ENCODE peak calls at places on chromosomes 4 and X, in six cellular contexts. N, O, V, A, L and Z are unnamed samples. For H3K36me3, the result is how much of the 10 kb centered on the place peaks cover.

GRCh38 chr4:156422576-156422975 is 468.9 kb upstream of the CTSO start:
- DNase-seq in A (no peak), N (no peak), V (no peak), O (no peak), L (no peak), Z (no peak)

GRCh38 chrX:133776072-133776471 is 209.3 kb downstream of the GPC3 start:
- DNase-seq in O (no peak), V (no peak), A (no peak), L (peak), N (peak), Z (no peak)

GRCh38 chr4:146790515-146790914 is 151.8 kb downstream of the POU4F2 start:
- DNase-seq in O (no peak), A (no peak), V (no peak), N (no peak), L (no peak), Z (no peak)

GRCh38 chr4:127249066-127249766 is 383.5 kb upstream of the INTU start:
- DNase-seq in O (no peak), L (no peak), V (no peak), A (no peak), N (no peak), Z (no peak)

GRCh38 chr4:39369301-39369700 is 3.1 kb upstream of the RFC1 start:
- DNase-seq in L (no peak), O (no peak), A (no peak), V (no peak), N (no peak), Z (no peak)

GRCh38 chrX:123924181-123924580 is 37.3 kb upstream of the STAG2 start:
- DNase-seq in O (no peak), N (no peak), L (no peak), A (no peak), V (no peak), Z (no peak)

GRCh38 chr4:180060159-180060889 is 2182.9 kb upstream of the TENM3 start:
- DNase-seq in V (no peak), L (no peak), N (no peak), O (no peak), A (no peak), Z (no peak)

GRCh38 chrX:41526925-41527324 is 79.8 kb downstream of the NYX start:
- DNase-seq in O (no peak), N (no peak), V (no peak), A (no peak), L (no peak), Z (no peak)

GRCh38 chrX:118350715-118351114 is 4.8 kb downstream of the WDR44 start:
- DNase-seq in L (no peak), V (no peak), A (no peak), O (no peak), N (no peak), Z (no peak)

GRCh38 chrX:81377329-81377728 is 175.4 kb downstream of the SH3BGRL start:
- DNase-seq in O (no peak), V (no peak), L (no peak), A (no peak), N (no peak), Z (no peak)

GRCh38 chr4:6962211-6963041 is 52.8 kb downstream of the TBC1D14 start:
- DNase-seq in A (no peak), N (peak), O (no peak), V (no peak), L (no peak), Z (no peak)

GRCh38 chrX:125810856-125811255 is 355.2 kb downstream of the DCAF12L2 start:
- DNase-seq in N (no peak), O (no peak), L (no peak), A (no peak), V (no peak), Z (no peak)

GRCh38 chr4:1682860-1683259 is 1.3 kb downstream of the FAM53A start:
- DNase-seq in V (no peak), L (no peak), O (no peak), N (no peak), A (peak), Z (no peak)

GRCh38 chr4:25509656-25510055 is 132.6 kb downstream of the ANAPC4 start:
- DNase-seq in V (no peak), L (no peak), A (no peak), O (no peak), N (no peak), Z (no peak)

GRCh38 chr4:1012031-1012739 is 759 bp downstream of the FGFRL1 start:
- DNase-seq in V (no peak), L (peak), A (peak), N (peak), O (peak), Z (peak)

GRCh38 chr4:152100378-152101201 is 339.8 kb upstream of the GATB start:
- DNase-seq in L (peak), N (peak), V (peak), O (no peak), A (peak), Z (no peak)

GRCh38 chr4:121053601-121054143 is 18.7 kb downstream of the NDNF start:
- DNase-seq in A (no peak), L (peak), N (no peak), O (no peak), V (no peak), Z (no peak)

GRCh38 chr4:17512973-17513665 is 1.2 kb upstream of the QDPR start:
- DNase-seq in A (no peak), N (no peak), O (no peak), V (no peak), L (no peak), Z (no peak)

GRCh38 chr4:72440404-72440803 is 128.6 kb downstream of the ADAMTS3 start:
- DNase-seq in V (no peak), L (no peak), N (no peak), O (no peak), A (no peak), Z (no peak)

GRCh38 chrX:45771114-45771513 is 570.4 kb upstream of the DIPK2B start:
- DNase-seq in L (peak), O (no peak), A (no peak), N (peak), V (peak), Z (peak)

GRCh38 chr4:5524900-5525299 is 183.5 kb downstream of the EVC2 start:
- DNase-seq in L (no peak), V (no peak), A (no peak), O (peak), N (no peak), Z (no peak)

GRCh38 chrX:13000311-13000811 is 25.5 kb downstream of the TMSB4X start:
- DNase-seq in A (no peak), O (no peak), V (no peak), N (no peak), L (no peak), Z (peak)

GRCh38 chr4:147518086-147518485 is 37.2 kb downstream of the EDNRA start:
- DNase-seq in L (no peak), N (no peak), O (no peak), V (no peak), A (no peak), Z (no peak)

GRCh38 chr4:156255205-156255604 is 301.5 kb upstream of the CTSO start:
- DNase-seq in V (no peak), N (no peak), O (no peak), L (no peak), A (no peak), Z (no peak)

GRCh38 chr4:155403886-155404285 is 27.1 kb upstream of the MAP9 start:
- DNase-seq in N (no peak), V (peak), O (no peak), A (no peak), L (no peak), Z (no peak)

GRCh38 chrX:3175659-3176438 is 134.6 kb downstream of the ARSF start:
- DNase-seq in L (no peak), O (no peak), A (no peak), N (no peak), V (no peak), Z (no peak)

GRCh38 chrX:133444952-133445831 is 29.9 kb upstream of the GPC4 start:
- DNase-seq in L (peak), A (no peak), N (no peak), O (no peak), V (peak), Z (no peak)

GRCh38 chr4:182975806-182976205 is 58.6 kb upstream of the DCTD start:
- DNase-seq in V (peak), O (no peak), A (no peak), L (no peak), N (no peak), Z (no peak)

DNA sequence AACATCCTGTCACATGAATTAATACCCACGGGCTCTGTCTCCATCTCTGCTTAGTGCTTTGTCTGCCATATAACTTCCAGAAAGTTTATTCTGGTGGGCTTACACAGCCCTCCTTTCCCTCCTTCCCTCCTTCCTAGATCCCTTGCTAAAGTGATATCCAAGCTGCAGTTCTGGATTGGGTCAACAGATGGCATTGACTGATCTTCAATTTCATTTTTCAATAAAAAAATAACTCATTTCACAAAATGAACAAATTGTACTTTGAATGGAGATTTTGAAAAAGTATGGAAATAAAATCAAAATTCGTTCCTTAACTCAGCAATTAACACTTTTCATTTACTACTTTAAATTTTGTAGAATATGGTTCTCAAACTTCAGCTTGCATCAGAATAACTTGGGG is 94.9 kb downstream of the NXF2 start:
- DNase-seq in V (no peak), A (no peak), L (no peak), O (no peak), N (no peak), Z (no peak)
- TF ChIP-seq CTCF in V (peak), A (no peak), L (no peak), O (no peak), N (no peak), Z (no peak)

DNA sequence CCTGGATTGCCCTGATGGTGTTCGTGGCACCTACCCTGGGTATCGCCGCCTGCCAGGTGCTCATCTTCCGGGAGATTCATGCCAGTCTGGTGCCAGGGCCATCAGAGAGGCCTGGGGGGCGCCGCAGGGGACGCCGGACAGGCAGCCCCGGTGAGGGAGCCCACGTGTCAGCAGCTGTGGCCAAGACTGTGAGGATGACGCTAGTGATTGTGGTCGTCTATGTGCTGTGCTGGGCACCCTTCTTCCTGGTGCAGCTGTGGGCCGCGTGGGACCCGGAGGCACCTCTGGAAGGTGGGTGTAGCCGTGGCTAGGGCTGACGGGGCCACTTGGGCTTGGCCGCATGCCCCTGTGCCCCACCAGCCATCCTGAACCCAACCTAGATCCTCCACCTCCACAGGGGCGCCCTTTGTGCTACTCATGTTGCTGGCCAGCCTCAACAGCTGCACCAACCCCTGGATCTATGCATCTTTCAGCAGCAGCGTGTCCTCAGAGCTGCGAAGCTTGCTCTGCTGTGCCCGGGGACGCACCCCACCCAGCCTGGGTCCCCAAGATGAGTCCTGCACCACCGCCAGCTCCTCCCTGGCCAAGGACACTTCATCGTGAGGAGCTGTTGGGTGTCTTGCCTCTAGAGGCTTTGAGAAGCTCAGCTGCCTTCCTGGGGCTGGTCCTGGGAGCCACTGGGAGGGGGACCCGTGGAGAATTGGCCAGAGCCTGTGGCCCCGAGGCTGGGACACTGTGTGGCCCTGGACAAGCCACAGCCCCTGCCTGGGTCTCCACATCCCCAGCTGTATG is 1.8 kb downstream of the AVPR2 start:
- DNase-seq in N (no peak), V (no peak), A (peak), O (no peak), L (no peak), Z (no peak)
- TF ChIP-seq POLR2AphosphoS5 in N (no peak), V (no peak), A (peak), O (no peak), L (no peak), Z (no peak)

GRCh38 chr4:38021751-38022150 is 61.6 kb downstream of the PTTG2 start:
- DNase-seq in V (no peak), A (no peak), L (no peak), N (no peak), O (no peak), Z (no peak)
- H3K36me3 ChIP-seq in V (under half), A (half or more), L (under half), N (under half), O (under half), Z (under half)

DNA sequence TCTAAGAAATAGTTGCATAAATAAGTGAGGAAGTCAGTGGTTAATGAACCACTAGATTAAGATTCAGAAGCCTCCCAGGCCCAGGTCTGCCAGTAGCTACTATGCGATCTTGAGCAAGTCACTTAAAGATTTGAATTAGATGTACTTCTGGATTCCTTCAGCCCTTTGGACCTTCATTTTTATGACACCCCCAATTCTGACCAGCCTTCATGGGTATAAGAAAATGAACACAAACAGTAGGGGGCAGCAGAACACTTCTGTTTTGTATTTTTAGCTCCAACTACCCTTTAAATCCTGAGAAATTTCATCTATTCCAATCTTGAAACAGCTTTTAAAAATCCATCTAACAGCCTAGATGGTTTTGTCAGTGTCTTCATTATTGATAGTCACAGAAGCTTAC is 19.0 kb downstream of the TMEM47 start:
- DNase-seq in O (no peak), V (no peak), N (no peak), L (no peak), A (no peak), Z (peak)
- TF ChIP-seq CTCF in O (no peak), V (no peak), N (no peak), L (peak), A (no peak), Z (peak)

GRCh38 chr4:8045909-8046308 is 106.2 kb upstream of the AFAP1 start:
- DNase-seq in N (no peak), A (no peak), O (no peak), V (no peak), L (peak), Z (no peak)

GRCh38 chr4:8046925-8047541 is 107.4 kb upstream of the AFAP1 start:
- DNase-seq in V (no peak), N (no peak), L (no peak), A (no peak), O (no peak), Z (no peak)

GRCh38 chr4:8044244-8044643 is 104.6 kb upstream of the AFAP1 start:
- DNase-seq in O (no peak), V (no peak), L (no peak), N (no peak), A (no peak), Z (no peak)

GRCh38 chr4:8043596-8043995 is 103.9 kb upstream of the AFAP1 start:
- DNase-seq in O (no peak), N (no peak), A (no peak), V (no peak), L (no peak), Z (no peak)

DNA sequence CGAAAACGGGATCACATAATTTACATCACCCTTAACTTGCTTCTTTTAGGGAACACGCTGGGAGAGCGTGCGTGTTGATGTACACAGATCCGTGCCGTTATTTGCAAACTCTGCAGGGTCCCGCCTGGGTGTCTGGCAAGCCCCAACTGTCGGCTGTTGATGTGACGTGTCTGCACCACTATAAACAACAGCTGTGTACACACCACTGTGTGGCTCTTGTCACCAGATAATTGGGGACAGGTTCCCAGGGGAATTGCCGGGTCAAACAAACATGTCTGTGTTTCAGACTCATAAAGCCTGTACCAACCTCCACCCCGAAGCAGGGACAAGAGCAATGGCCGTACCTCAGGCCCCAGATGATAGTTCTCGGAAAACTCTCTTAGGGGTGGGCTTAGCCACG is 105.0 kb upstream of the AFAP1 start:
- DNase-seq in O (no peak), L (peak), A (no peak), N (no peak), V (no peak), Z (no peak)
- TF ChIP-seq POLR2AphosphoS5 in O (no peak), L (no peak), A (no peak), N (no peak), V (no peak), Z (no peak)

DNA sequence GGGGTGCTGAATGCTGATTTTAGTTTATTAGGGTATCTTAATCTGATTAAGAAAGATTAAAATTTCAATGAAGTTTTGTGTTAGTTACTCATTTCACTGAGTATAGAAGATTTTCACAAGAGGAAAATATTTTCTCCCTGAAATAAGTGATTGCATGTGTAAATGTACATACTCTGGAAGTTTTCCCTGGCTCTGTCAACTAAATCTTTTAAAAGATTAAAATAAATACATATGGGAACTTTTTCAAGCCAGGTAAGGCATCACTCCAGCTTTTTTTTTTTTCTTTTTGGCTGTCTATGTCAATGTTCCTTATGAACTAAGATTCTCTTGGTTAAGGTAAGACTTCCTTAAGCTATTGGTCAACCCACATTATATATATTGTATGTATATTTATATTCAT is 117.6 kb downstream of the CBR4 start:
- DNase-seq in L (no peak), N (no peak), A (no peak), V (no peak), O (no peak), Z (no peak)
- H3K36me3 ChIP-seq in L (under half), N (half or more), A (half or more), V (half or more), O (under half), Z (under half)

GRCh38 chr4:83413676-83414075 is 41.9 kb downstream of the HELQ start:
- DNase-seq in O (no peak), N (no peak), L (no peak), A (no peak), V (no peak), Z (no peak)

GRCh38 chr4:83405844-83406816 is 49.5 kb downstream of the HELQ start:
- DNase-seq in A (no peak), N (no peak), V (no peak), L (no peak), O (no peak), Z (no peak)

DNA sequence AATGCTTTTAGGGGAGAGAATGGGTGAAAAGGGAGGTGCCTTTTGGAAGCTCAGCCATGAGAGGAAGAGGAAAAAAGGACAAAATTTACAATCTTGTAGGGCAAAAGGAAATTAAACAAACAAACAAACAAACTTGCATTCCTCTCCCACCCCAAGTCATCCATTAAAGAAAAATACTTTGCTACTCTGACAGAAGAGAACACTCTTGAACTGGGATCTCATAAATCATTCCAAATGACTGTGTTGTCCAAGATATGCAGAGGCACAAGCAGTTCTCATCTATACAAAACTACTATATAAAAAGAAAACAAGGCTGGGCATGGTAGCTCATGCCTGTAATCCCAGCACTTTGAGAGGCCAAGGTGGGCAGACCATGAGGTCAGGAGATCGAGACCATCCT is 46.7 kb downstream of the HELQ start:
- DNase-seq in V (no peak), A (no peak), L (no peak), O (no peak), N (no peak), Z (no peak)
- TF ChIP-seq CTCF in V (no peak), A (no peak), L (no peak), O (no peak), N (no peak), Z (no peak)

GRCh38 chr4:74654230-74654681 is 140.1 kb downstream of the BTC start:
- DNase-seq in A (no peak), N (no peak), V (peak), O (no peak), L (no peak), Z (no peak)
- TF ChIP-seq POLR2AphosphoS5 in A (no peak), N (no peak), V (peak), O (no peak), L (no peak), Z (no peak)